ENCODE peak calls at places on chromosomes 6 and 20, in ten cellular contexts. One of them, this sample, is unnamed.

GRCh38 chr20:38298768-38299288 is 5.1 kb upstream of the BPI start:
- DNase-seq in ovary: peak; percentile 91
- DNase-seq in astrocyte: no peak
- DNase-seq in neural progenitor cell: no peak
- DNase-seq in tibial artery: peak; percentile 92
- DNase-seq in OCI-LY7: no peak
- DNase-seq in lower lobe of right lung: peak; percentile 81
- DNase-seq in sigmoid colon: peak; percentile 96
- DNase-seq in naive thymus-derived CD4-positive, alpha-beta T cell: no peak
- DNase-seq in hepatocyte: peak; percentile 41
- DNase-seq in this sample: no peak

GRCh38 chr6:126873351-126873750 is 245.1 kb upstream of the RSPO3 start:
- DNase-seq in ovary: no peak
- DNase-seq in astrocyte: no peak
- DNase-seq in neural progenitor cell: no peak
- DNase-seq in tibial artery: no peak
- DNase-seq in OCI-LY7: no peak
- DNase-seq in lower lobe of right lung: no peak
- DNase-seq in sigmoid colon: no peak
- DNase-seq in naive thymus-derived CD4-positive, alpha-beta T cell: no peak
- DNase-seq in hepatocyte: no peak
- DNase-seq in this sample: peak; percentile 10

GRCh38 chr20:11891827-11892521 is 25.7 kb upstream of the BTBD3 start:
- DNase-seq in ovary: peak; percentile 43
- DNase-seq in astrocyte: peak; percentile 55
- DNase-seq in neural progenitor cell: peak; percentile 95
- DNase-seq in tibial artery: peak; percentile 50
- DNase-seq in OCI-LY7: no peak
- DNase-seq in lower lobe of right lung: peak; percentile 62
- DNase-seq in sigmoid colon: peak; percentile 76
- DNase-seq in naive thymus-derived CD4-positive, alpha-beta T cell: peak; percentile 58
- DNase-seq in hepatocyte: peak; percentile 92
- DNase-seq in this sample: peak; percentile 93

GRCh38 chr20:1997483-1998192 is 3.8 kb upstream of the PDYN start:
- DNase-seq in ovary: no peak
- DNase-seq in astrocyte: no peak
- DNase-seq in neural progenitor cell: no peak
- DNase-seq in tibial artery: no peak
- DNase-seq in OCI-LY7: no peak
- DNase-seq in lower lobe of right lung: no peak
- DNase-seq in sigmoid colon: no peak
- DNase-seq in naive thymus-derived CD4-positive, alpha-beta T cell: no peak
- DNase-seq in hepatocyte: no peak
- DNase-seq in this sample: no peak

GRCh38 chr6:93684339-93684738 is 265.0 kb upstream of the EPHA7 start:
- DNase-seq in ovary: no peak
- DNase-seq in astrocyte: no peak
- DNase-seq in neural progenitor cell: no peak
- DNase-seq in tibial artery: no peak
- DNase-seq in OCI-LY7: no peak
- DNase-seq in lower lobe of right lung: no peak
- DNase-seq in sigmoid colon: no peak
- DNase-seq in naive thymus-derived CD4-positive, alpha-beta T cell: no peak
- DNase-seq in hepatocyte: peak; percentile 17
- DNase-seq in this sample: no peak

GRCh38 chr6:36851149-36851614 is 11.9 kb upstream of the CPNE5 start:
- DNase-seq in ovary: no peak
- DNase-seq in astrocyte: peak; percentile 57
- DNase-seq in neural progenitor cell: peak; percentile 81
- DNase-seq in tibial artery: peak; percentile 44
- DNase-seq in OCI-LY7: peak; percentile 71
- DNase-seq in lower lobe of right lung: no peak
- DNase-seq in sigmoid colon: peak; percentile 87
- DNase-seq in naive thymus-derived CD4-positive, alpha-beta T cell: peak; percentile 38
- DNase-seq in hepatocyte: peak; percentile 85
- DNase-seq in this sample: peak; percentile 87

GRCh38 chr6:170459451-170459850 is 93.7 kb downstream of the PSMB1 start:
- DNase-seq in ovary: no peak
- DNase-seq in astrocyte: peak; percentile 42
- DNase-seq in neural progenitor cell: no peak
- DNase-seq in tibial artery: no peak
- DNase-seq in OCI-LY7: no peak
- DNase-seq in lower lobe of right lung: peak; percentile 68
- DNase-seq in sigmoid colon: no peak
- DNase-seq in naive thymus-derived CD4-positive, alpha-beta T cell: no peak
- DNase-seq in hepatocyte: no peak
- DNase-seq in this sample: peak; percentile 58

GRCh38 chr6:26233608-26234420 is 131.2 kb upstream of the BTN3A2 start:
- DNase-seq in ovary: no peak
- DNase-seq in astrocyte: peak; percentile 58
- DNase-seq in neural progenitor cell: peak; percentile 62
- DNase-seq in tibial artery: no peak
- DNase-seq in OCI-LY7: peak; percentile 91
- DNase-seq in lower lobe of right lung: peak; percentile 74
- DNase-seq in sigmoid colon: peak; percentile 76
- DNase-seq in naive thymus-derived CD4-positive, alpha-beta T cell: peak; percentile 86
- DNase-seq in hepatocyte: no peak
- DNase-seq in this sample: peak; percentile 54

GRCh38 chr6:170407200-170407599 is 100.6 kb downstream of the FAM120B start:
- DNase-seq in ovary: no peak
- DNase-seq in astrocyte: no peak
- DNase-seq in neural progenitor cell: no peak
- DNase-seq in tibial artery: no peak
- DNase-seq in OCI-LY7: no peak
- DNase-seq in lower lobe of right lung: no peak
- DNase-seq in sigmoid colon: no peak
- DNase-seq in naive thymus-derived CD4-positive, alpha-beta T cell: no peak
- DNase-seq in hepatocyte: no peak
- DNase-seq in this sample: no peak

GRCh38 chr6:45787384-45787783 is 228.3 kb downstream of the CLIC5 start:
- DNase-seq in ovary: no peak
- DNase-seq in astrocyte: no peak
- DNase-seq in neural progenitor cell: no peak
- DNase-seq in tibial artery: no peak
- DNase-seq in OCI-LY7: no peak
- DNase-seq in lower lobe of right lung: no peak
- DNase-seq in sigmoid colon: no peak
- DNase-seq in naive thymus-derived CD4-positive, alpha-beta T cell: no peak
- DNase-seq in hepatocyte: no peak
- DNase-seq in this sample: no peak

GRCh38 chr20:64260239-64260638 is 4.7 kb downstream of the PCMTD2 start:
- DNase-seq in ovary: peak; percentile 18
- DNase-seq in astrocyte: no peak
- DNase-seq in neural progenitor cell: no peak
- DNase-seq in tibial artery: no peak
- DNase-seq in OCI-LY7: no peak
- DNase-seq in lower lobe of right lung: no peak
- DNase-seq in sigmoid colon: no peak
- DNase-seq in naive thymus-derived CD4-positive, alpha-beta T cell: no peak
- DNase-seq in hepatocyte: no peak
- DNase-seq in this sample: no peak

GRCh38 chr20:63498950-63499332 is at the start of gene EEF1A2:
- DNase-seq in ovary: no peak
- DNase-seq in astrocyte: no peak
- DNase-seq in neural progenitor cell: peak; percentile 70
- DNase-seq in tibial artery: no peak
- DNase-seq in OCI-LY7: peak; percentile 37
- DNase-seq in lower lobe of right lung: no peak
- DNase-seq in sigmoid colon: peak; percentile 58
- DNase-seq in naive thymus-derived CD4-positive, alpha-beta T cell: peak; percentile 61
- DNase-seq in hepatocyte: peak; percentile 78
- DNase-seq in this sample: no peak

GRCh38 chr6:106163446-106163965 is 77.4 kb downstream of the PRDM1 start:
- DNase-seq in ovary: no peak
- DNase-seq in astrocyte: peak; percentile 70
- DNase-seq in neural progenitor cell: peak; percentile 29
- DNase-seq in tibial artery: peak; percentile 23
- DNase-seq in OCI-LY7: peak; percentile 74
- DNase-seq in lower lobe of right lung: peak; percentile 55
- DNase-seq in sigmoid colon: no peak
- DNase-seq in naive thymus-derived CD4-positive, alpha-beta T cell: no peak
- DNase-seq in hepatocyte: peak; percentile 28
- DNase-seq in this sample: peak; percentile 39

GRCh38 chr20:62198496-62198895 is 15.7 kb downstream of the MTG2 start:
- DNase-seq in ovary: no peak
- DNase-seq in astrocyte: no peak
- DNase-seq in neural progenitor cell: no peak
- DNase-seq in tibial artery: no peak
- DNase-seq in OCI-LY7: no peak
- DNase-seq in lower lobe of right lung: peak; percentile 28
- DNase-seq in sigmoid colon: no peak
- DNase-seq in naive thymus-derived CD4-positive, alpha-beta T cell: no peak
- DNase-seq in hepatocyte: no peak
- DNase-seq in this sample: no peak

DNA sequence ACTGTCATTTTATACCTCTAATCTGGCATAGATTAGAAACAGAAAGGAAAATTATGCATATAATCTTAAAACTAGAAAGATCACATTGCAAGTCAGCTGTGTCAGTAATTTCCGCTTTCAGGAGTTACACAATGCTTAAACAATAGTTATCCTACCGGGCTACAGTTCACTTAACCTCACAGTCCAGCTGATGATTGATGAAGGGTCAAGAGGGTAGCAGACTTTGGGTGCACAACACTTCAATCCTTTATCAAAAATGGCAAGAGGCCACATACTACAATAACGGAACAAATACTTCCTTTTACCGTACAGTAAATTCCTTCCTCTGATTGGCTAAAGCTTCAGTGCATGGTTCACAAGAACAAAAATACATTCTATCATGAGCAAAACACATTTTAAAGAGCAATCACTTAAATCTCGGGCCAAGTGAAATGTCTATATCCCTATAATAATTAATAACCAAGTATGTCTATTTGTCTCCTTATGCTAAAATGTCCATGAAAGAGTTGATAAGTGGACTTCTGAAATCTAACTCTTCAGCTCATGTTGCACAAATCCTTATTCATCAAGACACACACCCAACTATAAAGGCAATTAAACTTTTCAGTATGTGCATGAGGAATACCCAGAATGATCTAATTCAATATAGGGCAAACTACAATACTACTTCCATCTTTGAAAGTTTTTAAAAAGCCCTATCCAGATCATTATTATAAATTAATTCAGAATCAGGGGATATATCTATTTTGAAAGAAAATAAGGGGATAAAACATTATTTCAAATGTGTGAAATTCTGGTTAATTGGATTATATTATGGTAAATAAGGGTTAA is 76.8 kb downstream of the HIVEP2 start:
- DNase-seq in ovary: no peak
- DNase-seq in astrocyte: peak; percentile 95
- DNase-seq in neural progenitor cell: no peak
- DNase-seq in tibial artery: no peak
- DNase-seq in OCI-LY7: no peak
- DNase-seq in lower lobe of right lung: no peak
- DNase-seq in sigmoid colon: no peak
- DNase-seq in naive thymus-derived CD4-positive, alpha-beta T cell: no peak
- DNase-seq in hepatocyte: no peak
- DNase-seq in this sample: peak; percentile 83
- H3K4me1 ChIP-seq in ovary: peaks cover 6% of the 10 kb centered on the region
- H3K4me1 ChIP-seq in astrocyte: peaks cover 12% of the 10 kb centered on the region
- H3K4me1 ChIP-seq in neural progenitor cell: no peaks in the 10 kb centered on the region
- H3K4me1 ChIP-seq in tibial artery: peaks cover 54% of the 10 kb centered on the region
- H3K4me1 ChIP-seq in OCI-LY7: peaks cover 48% of the 10 kb centered on the region
- H3K4me1 ChIP-seq in lower lobe of right lung: peaks cover 49% of the 10 kb centered on the region
- H3K4me1 ChIP-seq in sigmoid colon: peaks cover 43% of the 10 kb centered on the region
- H3K4me1 ChIP-seq in naive thymus-derived CD4-positive, alpha-beta T cell: peaks cover 34% of the 10 kb centered on the region
- H3K4me1 ChIP-seq in hepatocyte: no peaks in the 10 kb centered on the region
- H3K4me1 ChIP-seq in this sample: peaks cover 55% of the 10 kb centered on the region

DNA sequence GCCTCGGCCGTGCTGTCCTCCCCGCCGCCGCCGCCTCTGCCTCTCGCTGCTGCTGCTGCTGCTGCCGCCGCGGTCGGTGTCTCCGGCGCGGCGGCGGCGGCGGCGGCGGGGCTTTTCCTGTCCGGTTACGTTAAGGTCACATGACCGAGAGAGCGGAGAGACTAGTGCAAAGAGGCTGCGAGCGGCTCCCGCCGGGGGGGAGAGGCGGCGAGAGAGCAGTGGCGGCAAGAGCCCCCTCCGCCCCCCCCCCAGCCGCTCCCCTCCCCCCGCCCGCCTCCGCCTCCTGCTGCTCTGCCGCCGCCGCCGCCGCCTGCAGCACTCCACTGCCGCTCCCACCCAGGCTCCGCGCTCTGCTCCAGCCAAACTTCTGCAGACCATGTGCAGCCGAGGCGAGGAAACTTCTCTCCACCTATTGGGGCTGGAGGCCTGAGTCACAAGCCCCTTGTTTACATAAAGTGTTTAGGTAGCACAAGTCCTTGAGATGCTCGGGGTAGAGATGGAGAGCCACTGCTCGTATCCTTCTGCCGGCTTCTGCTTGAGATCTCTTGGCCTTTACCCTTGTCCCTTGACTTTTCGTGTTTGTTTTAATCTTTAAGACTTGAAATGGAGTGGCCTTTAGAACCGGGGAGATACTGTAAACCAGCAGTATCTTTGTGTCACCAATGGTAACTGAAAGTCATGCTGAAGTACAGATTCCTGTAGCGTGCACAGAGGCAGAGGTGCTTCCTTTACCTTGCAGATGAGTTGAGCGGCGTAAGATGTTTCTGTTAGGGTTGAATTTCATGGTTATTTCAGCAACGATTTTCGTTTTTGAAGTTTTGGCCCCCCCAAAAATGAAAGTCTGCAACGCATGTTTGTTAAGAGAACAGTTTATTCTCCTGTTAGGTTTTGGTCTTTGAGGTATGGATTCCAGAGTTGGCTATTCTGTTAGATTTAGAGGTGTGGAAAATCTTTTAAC is at the start of gene ZBTB2:
- DNase-seq in ovary: peak; percentile 80
- DNase-seq in astrocyte: peak; percentile 79
- DNase-seq in neural progenitor cell: peak; percentile 91
- DNase-seq in tibial artery: peak; percentile 83
- DNase-seq in OCI-LY7: peak; percentile 80
- DNase-seq in lower lobe of right lung: peak; percentile 78
- DNase-seq in sigmoid colon: peak; percentile 87
- DNase-seq in naive thymus-derived CD4-positive, alpha-beta T cell: peak; percentile 67
- DNase-seq in hepatocyte: peak; percentile 88
- DNase-seq in this sample: peak; percentile 75
- H3K4me1 ChIP-seq in ovary: peaks cover 3% of the 10 kb centered on the region
- H3K4me1 ChIP-seq in astrocyte: peaks cover 45% of the 10 kb centered on the region
- H3K4me1 ChIP-seq in neural progenitor cell: peaks cover 24% of the 10 kb centered on the region
- H3K4me1 ChIP-seq in tibial artery: peaks cover 63% of the 10 kb centered on the region
- H3K4me1 ChIP-seq in OCI-LY7: peaks cover 66% of the 10 kb centered on the region
- H3K4me1 ChIP-seq in lower lobe of right lung: peaks cover 58% of the 10 kb centered on the region
- H3K4me1 ChIP-seq in sigmoid colon: peaks cover 43% of the 10 kb centered on the region
- H3K4me1 ChIP-seq in naive thymus-derived CD4-positive, alpha-beta T cell: peaks cover 53% of the 10 kb centered on the region
- H3K4me1 ChIP-seq in hepatocyte: peaks cover 38% of the 10 kb centered on the region
- H3K4me1 ChIP-seq in this sample: peaks cover 21% of the 10 kb centered on the region

GRCh38 chr20:32204485-32205115 is 2.9 kb downstream of the PLAGL2 start:
- DNase-seq in ovary: no peak
- DNase-seq in astrocyte: no peak
- DNase-seq in neural progenitor cell: no peak
- DNase-seq in tibial artery: no peak
- DNase-seq in OCI-LY7: no peak
- DNase-seq in lower lobe of right lung: no peak
- DNase-seq in sigmoid colon: no peak
- DNase-seq in naive thymus-derived CD4-positive, alpha-beta T cell: no peak
- DNase-seq in hepatocyte: peak; percentile 33
- DNase-seq in this sample: no peak
- H3K4me1 ChIP-seq in ovary: peaks cover 12% of the 10 kb centered on the region
- H3K4me1 ChIP-seq in astrocyte: peaks cover 32% of the 10 kb centered on the region
- H3K4me1 ChIP-seq in neural progenitor cell: peaks cover 30% of the 10 kb centered on the region
- H3K4me1 ChIP-seq in tibial artery: peaks cover 61% of the 10 kb centered on the region
- H3K4me1 ChIP-seq in OCI-LY7: peaks cover 41% of the 10 kb centered on the region
- H3K4me1 ChIP-seq in lower lobe of right lung: peaks cover 79% of the 10 kb centered on the region
- H3K4me1 ChIP-seq in sigmoid colon: peaks cover 60% of the 10 kb centered on the region
- H3K4me1 ChIP-seq in naive thymus-derived CD4-positive, alpha-beta T cell: peaks cover 29% of the 10 kb centered on the region
- H3K4me1 ChIP-seq in hepatocyte: peaks cover 71% of the 10 kb centered on the region
- H3K4me1 ChIP-seq in this sample: peaks cover 46% of the 10 kb centered on the region

GRCh38 chr20:50563133-50563944 is 53.2 kb downstream of the PTPN1 start:
- DNase-seq in ovary: no peak
- DNase-seq in astrocyte: no peak
- DNase-seq in neural progenitor cell: no peak
- DNase-seq in tibial artery: no peak
- DNase-seq in OCI-LY7: no peak
- DNase-seq in lower lobe of right lung: no peak
- DNase-seq in sigmoid colon: no peak
- DNase-seq in naive thymus-derived CD4-positive, alpha-beta T cell: no peak
- DNase-seq in hepatocyte: no peak
- DNase-seq in this sample: no peak
- H3K4me1 ChIP-seq in ovary: peaks cover 21% of the 10 kb centered on the region
- H3K4me1 ChIP-seq in astrocyte: peaks cover 27% of the 10 kb centered on the region
- H3K4me1 ChIP-seq in neural progenitor cell: no peaks in the 10 kb centered on the region
- H3K4me1 ChIP-seq in tibial artery: peaks cover 31% of the 10 kb centered on the region
- H3K4me1 ChIP-seq in OCI-LY7: no peaks in the 10 kb centered on the region
- H3K4me1 ChIP-seq in lower lobe of right lung: peaks cover 60% of the 10 kb centered on the region
- H3K4me1 ChIP-seq in sigmoid colon: peaks cover 55% of the 10 kb centered on the region
- H3K4me1 ChIP-seq in naive thymus-derived CD4-positive, alpha-beta T cell: no peaks in the 10 kb centered on the region
- H3K4me1 ChIP-seq in hepatocyte: peaks cover 32% of the 10 kb centered on the region
- H3K4me1 ChIP-seq in this sample: peaks cover 8% of the 10 kb centered on the region

This sample was measured in cardiac muscle cell.